ENCODE peak calls at places on chromosomes 4 and X, in seven cellular contexts. One of them, this sample, is unnamed. For H3K36me3, the result is how much of the 10 kb centered on the place peaks cover.

GRCh38 chr4:148954011-148954749 is 512.0 kb upstream of the NR3C2 start:
- DNase-seq in heart left ventricle: no peak
- DNase-seq in brain microvascular endothelial cell: no peak
- DNase-seq in colonic mucosa: peak
- DNase-seq in Peyer's patch: no peak
- DNase-seq in tibial artery: no peak
- DNase-seq in keratinocyte: no peak
- DNase-seq in this sample: no peak

GRCh38 chr4:84499065-84499982 is at the start of gene NKX6-1:
- DNase-seq in brain microvascular endothelial cell: peak
- DNase-seq in tibial artery: peak
- DNase-seq in heart left ventricle: no peak
- DNase-seq in Peyer's patch: peak
- DNase-seq in colonic mucosa: peak
- DNase-seq in keratinocyte: no peak
- DNase-seq in this sample: peak

GRCh38 chr4:140061194-140061593 is 92.8 kb downstream of the MAML3 start:
- DNase-seq in colonic mucosa: no peak
- DNase-seq in keratinocyte: no peak
- DNase-seq in Peyer's patch: no peak
- DNase-seq in brain microvascular endothelial cell: peak
- DNase-seq in tibial artery: no peak
- DNase-seq in heart left ventricle: no peak
- DNase-seq in this sample: no peak

GRCh38 chrX:43313035-43313434 is 343.1 kb upstream of the MAOA start:
- DNase-seq in heart left ventricle: no peak
- DNase-seq in Peyer's patch: no peak
- DNase-seq in tibial artery: no peak
- DNase-seq in keratinocyte: no peak
- DNase-seq in colonic mucosa: no peak
- DNase-seq in brain microvascular endothelial cell: no peak
- DNase-seq in this sample: no peak

GRCh38 chrX:19799319-19800182 is 87.8 kb downstream of the SH3KBP1 start:
- DNase-seq in colonic mucosa: no peak
- DNase-seq in Peyer's patch: no peak
- DNase-seq in heart left ventricle: no peak
- DNase-seq in brain microvascular endothelial cell: peak
- DNase-seq in keratinocyte: no peak
- DNase-seq in tibial artery: no peak
- DNase-seq in this sample: peak

GRCh38 chr4:84916233-84916632 is 50.3 kb downstream of the WDFY3 start:
- DNase-seq in Peyer's patch: no peak
- DNase-seq in heart left ventricle: no peak
- DNase-seq in tibial artery: no peak
- DNase-seq in colonic mucosa: no peak
- DNase-seq in brain microvascular endothelial cell: no peak
- DNase-seq in keratinocyte: no peak
- DNase-seq in this sample: no peak

GRCh38 chr4:26206339-26206738 is 114.5 kb upstream of the RBPJ start:
- DNase-seq in brain microvascular endothelial cell: peak
- DNase-seq in Peyer's patch: no peak
- DNase-seq in colonic mucosa: no peak
- DNase-seq in tibial artery: no peak
- DNase-seq in keratinocyte: no peak
- DNase-seq in heart left ventricle: no peak
- DNase-seq in this sample: no peak

GRCh38 chr4:40182979-40183378 is 13.9 kb upstream of the RHOH start:
- DNase-seq in heart left ventricle: no peak
- DNase-seq in keratinocyte: no peak
- DNase-seq in brain microvascular endothelial cell: no peak
- DNase-seq in Peyer's patch: no peak
- DNase-seq in colonic mucosa: no peak
- DNase-seq in tibial artery: no peak
- DNase-seq in this sample: no peak

GRCh38 chr4:166422475-166422874 is 549.4 kb downstream of the TLL1 start:
- DNase-seq in keratinocyte: peak
- DNase-seq in colonic mucosa: no peak
- DNase-seq in Peyer's patch: no peak
- DNase-seq in tibial artery: no peak
- DNase-seq in brain microvascular endothelial cell: peak
- DNase-seq in heart left ventricle: no peak
- DNase-seq in this sample: peak

GRCh38 chr4:52843958-52844357 is 18.2 kb upstream of the RASL11B start:
- DNase-seq in tibial artery: no peak
- DNase-seq in colonic mucosa: no peak
- DNase-seq in Peyer's patch: peak
- DNase-seq in brain microvascular endothelial cell: no peak
- DNase-seq in keratinocyte: no peak
- DNase-seq in heart left ventricle: no peak
- DNase-seq in this sample: no peak

GRCh38 chr4:47705326-47705981 is 132.4 kb downstream of the CORIN start:
- DNase-seq in tibial artery: no peak
- DNase-seq in heart left ventricle: no peak
- DNase-seq in colonic mucosa: no peak
- DNase-seq in brain microvascular endothelial cell: no peak
- DNase-seq in Peyer's patch: no peak
- DNase-seq in keratinocyte: no peak
- DNase-seq in this sample: peak

GRCh38 chr4:181971411-181971810 is 271.8 kb upstream of the TENM3 start:
- DNase-seq in tibial artery: no peak
- DNase-seq in colonic mucosa: no peak
- DNase-seq in Peyer's patch: no peak
- DNase-seq in keratinocyte: peak
- DNase-seq in heart left ventricle: no peak
- DNase-seq in brain microvascular endothelial cell: no peak
- DNase-seq in this sample: no peak

GRCh38 chrX:11867610-11868345 is 109.7 kb downstream of the MSL3 start:
- DNase-seq in colonic mucosa: no peak
- DNase-seq in heart left ventricle: no peak
- DNase-seq in Peyer's patch: no peak
- DNase-seq in tibial artery: no peak
- DNase-seq in keratinocyte: no peak
- DNase-seq in brain microvascular endothelial cell: no peak
- DNase-seq in this sample: no peak

DNA sequence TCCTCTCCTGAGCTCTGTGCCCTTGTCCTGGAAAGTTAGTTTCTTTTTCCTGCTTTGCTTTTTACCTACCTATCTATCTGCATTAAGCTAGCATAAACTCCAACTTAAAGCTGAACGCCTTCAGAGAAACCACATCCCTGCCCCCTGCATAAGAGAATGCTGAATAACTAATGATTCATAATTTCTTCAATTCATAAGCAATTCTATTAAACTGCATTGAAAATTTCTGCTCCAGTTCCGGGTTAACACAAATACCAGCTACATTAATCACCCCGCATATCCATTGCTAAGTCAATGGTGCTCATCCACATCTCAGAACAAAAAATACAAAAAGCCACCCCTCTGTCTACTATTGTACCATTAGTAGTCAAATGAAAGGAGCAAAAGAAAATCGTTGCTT is 107.0 kb downstream of the ELOVL6 start:
- DNase-seq in heart left ventricle: no peak
- DNase-seq in colonic mucosa: no peak
- DNase-seq in tibial artery: no peak
- DNase-seq in keratinocyte: peak
- DNase-seq in brain microvascular endothelial cell: peak
- DNase-seq in Peyer's patch: no peak
- DNase-seq in this sample: peak
- H3K4me3 ChIP-seq in heart left ventricle: no peak
- H3K4me3 ChIP-seq in colonic mucosa: no peak
- H3K4me3 ChIP-seq in tibial artery: no peak
- H3K4me3 ChIP-seq in keratinocyte: no peak
- H3K4me3 ChIP-seq in brain microvascular endothelial cell: no peak
- H3K4me3 ChIP-seq in Peyer's patch: no peak
- H3K4me3 ChIP-seq in this sample: no peak

GRCh38 chrX:30489323-30489722 is 88.2 kb downstream of the TASL start:
- DNase-seq in keratinocyte: no peak
- DNase-seq in heart left ventricle: no peak
- DNase-seq in tibial artery: no peak
- DNase-seq in brain microvascular endothelial cell: no peak
- DNase-seq in Peyer's patch: no peak
- DNase-seq in colonic mucosa: no peak
- DNase-seq in this sample: no peak
- TF ChIP-seq CTCF in keratinocyte: peak
- TF ChIP-seq CTCF in heart left ventricle: no peak
- TF ChIP-seq CTCF in tibial artery: no peak
- TF ChIP-seq CTCF in brain microvascular endothelial cell: peak
- TF ChIP-seq CTCF in Peyer's patch: no peak
- TF ChIP-seq CTCF in colonic mucosa: no peak
- TF ChIP-seq CTCF in this sample: no peak

GRCh38 chr4:6293661-6294060 is 24.0 kb downstream of the WFS1 start:
- DNase-seq in keratinocyte: no peak
- DNase-seq in tibial artery: no peak
- DNase-seq in brain microvascular endothelial cell: no peak
- DNase-seq in colonic mucosa: no peak
- DNase-seq in heart left ventricle: no peak
- DNase-seq in Peyer's patch: no peak
- DNase-seq in this sample: no peak
- H3K36me3 ChIP-seq in keratinocyte: under half
- H3K36me3 ChIP-seq in tibial artery: half or more
- H3K36me3 ChIP-seq in brain microvascular endothelial cell: under half
- H3K36me3 ChIP-seq in colonic mucosa: under half
- H3K36me3 ChIP-seq in heart left ventricle: half or more
- H3K36me3 ChIP-seq in Peyer's patch: under half
- H3K36me3 ChIP-seq in this sample: under half

GRCh38 chrX:40143987-40144386 is 46.2 kb upstream of the BCOR start:
- DNase-seq in heart left ventricle: no peak
- DNase-seq in tibial artery: no peak
- DNase-seq in Peyer's patch: no peak
- DNase-seq in keratinocyte: no peak
- DNase-seq in brain microvascular endothelial cell: no peak
- DNase-seq in colonic mucosa: no peak
- DNase-seq in this sample: no peak
- H3K4me3 ChIP-seq in heart left ventricle: no peak
- H3K4me3 ChIP-seq in tibial artery: no peak
- H3K4me3 ChIP-seq in Peyer's patch: no peak
- H3K4me3 ChIP-seq in keratinocyte: no peak
- H3K4me3 ChIP-seq in brain microvascular endothelial cell: no peak
- H3K4me3 ChIP-seq in colonic mucosa: no peak
- H3K4me3 ChIP-seq in this sample: no peak

GRCh38 chr4:83284161-83285021 is at the start of gene COQ2:
- DNase-seq in Peyer's patch: peak
- DNase-seq in colonic mucosa: peak
- DNase-seq in brain microvascular endothelial cell: peak
- DNase-seq in heart left ventricle: peak
- DNase-seq in tibial artery: peak
- DNase-seq in keratinocyte: peak
- DNase-seq in this sample: peak
- TF ChIP-seq CTCF in Peyer's patch: peak
- TF ChIP-seq CTCF in colonic mucosa: peak
- TF ChIP-seq CTCF in brain microvascular endothelial cell: no peak
- TF ChIP-seq CTCF in heart left ventricle: peak
- TF ChIP-seq CTCF in tibial artery: peak
- TF ChIP-seq CTCF in keratinocyte: no peak
- TF ChIP-seq CTCF in this sample: peak

DNA sequence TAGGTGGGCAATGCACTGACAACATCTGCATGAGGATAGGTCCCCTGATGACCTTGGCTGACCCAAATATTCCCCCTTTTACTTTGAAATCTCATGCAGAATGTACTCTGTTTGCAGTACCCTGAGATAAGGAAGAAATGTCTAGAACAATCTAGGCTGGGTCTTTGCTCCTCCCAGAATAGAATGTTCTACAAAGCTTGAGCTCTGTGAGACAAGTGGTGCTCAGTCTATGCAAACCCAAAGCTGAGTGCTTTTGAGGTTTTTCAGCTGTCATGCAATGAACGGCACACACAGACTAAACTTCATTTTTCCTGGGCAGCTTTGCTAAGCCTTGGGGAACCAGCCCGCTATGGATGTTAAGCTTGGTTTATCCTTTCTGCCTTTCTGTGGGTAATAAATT is 513.6 kb downstream of the FAT4 start:
- DNase-seq in keratinocyte: no peak
- DNase-seq in heart left ventricle: no peak
- DNase-seq in Peyer's patch: no peak
- DNase-seq in tibial artery: no peak
- DNase-seq in colonic mucosa: no peak
- DNase-seq in brain microvascular endothelial cell: no peak
- DNase-seq in this sample: no peak
- H3K36me3 ChIP-seq in keratinocyte: under half
- H3K36me3 ChIP-seq in heart left ventricle: under half
- H3K36me3 ChIP-seq in Peyer's patch: under half
- H3K36me3 ChIP-seq in tibial artery: under half
- H3K36me3 ChIP-seq in colonic mucosa: under half
- H3K36me3 ChIP-seq in brain microvascular endothelial cell: under half
- H3K36me3 ChIP-seq in this sample: under half

DNA sequence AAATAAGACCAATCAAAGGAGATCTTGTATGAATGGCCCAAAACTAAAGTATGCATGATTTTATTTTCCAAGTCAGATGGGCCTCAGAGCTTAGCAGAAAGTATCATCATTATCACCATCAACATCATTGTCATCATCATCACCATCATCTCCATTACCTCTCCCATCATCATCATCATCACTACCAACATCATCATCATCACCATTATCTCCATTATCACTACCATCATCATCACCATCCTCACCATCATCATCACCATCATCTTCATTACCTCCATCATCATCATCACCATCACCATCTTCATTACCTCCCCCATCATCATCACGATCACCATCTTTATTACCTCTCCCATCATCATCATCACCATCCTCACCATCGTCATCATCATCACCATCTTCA is 363.9 kb downstream of the DHRSX start:
- DNase-seq in Peyer's patch: no peak
- DNase-seq in keratinocyte: no peak
- DNase-seq in heart left ventricle: no peak
- DNase-seq in tibial artery: no peak
- DNase-seq in brain microvascular endothelial cell: no peak
- DNase-seq in colonic mucosa: no peak
- DNase-seq in this sample: no peak
- H3K4me3 ChIP-seq in Peyer's patch: no peak
- H3K4me3 ChIP-seq in keratinocyte: no peak
- H3K4me3 ChIP-seq in heart left ventricle: no peak
- H3K4me3 ChIP-seq in tibial artery: no peak
- H3K4me3 ChIP-seq in brain microvascular endothelial cell: no peak
- H3K4me3 ChIP-seq in colonic mucosa: no peak
- H3K4me3 ChIP-seq in this sample: no peak

GRCh38 chrX:134020910-134021309 is 35.5 kb upstream of the GPC3 start:
- DNase-seq in colonic mucosa: no peak
- DNase-seq in brain microvascular endothelial cell: no peak
- DNase-seq in tibial artery: no peak
- DNase-seq in heart left ventricle: no peak
- DNase-seq in keratinocyte: no peak
- DNase-seq in Peyer's patch: no peak
- DNase-seq in this sample: peak
- TF ChIP-seq CTCF in colonic mucosa: no peak
- TF ChIP-seq CTCF in brain microvascular endothelial cell: no peak
- TF ChIP-seq CTCF in tibial artery: no peak
- TF ChIP-seq CTCF in heart left ventricle: no peak
- TF ChIP-seq CTCF in keratinocyte: no peak
- TF ChIP-seq CTCF in Peyer's patch: no peak
- TF ChIP-seq CTCF in this sample: peak

DNA sequence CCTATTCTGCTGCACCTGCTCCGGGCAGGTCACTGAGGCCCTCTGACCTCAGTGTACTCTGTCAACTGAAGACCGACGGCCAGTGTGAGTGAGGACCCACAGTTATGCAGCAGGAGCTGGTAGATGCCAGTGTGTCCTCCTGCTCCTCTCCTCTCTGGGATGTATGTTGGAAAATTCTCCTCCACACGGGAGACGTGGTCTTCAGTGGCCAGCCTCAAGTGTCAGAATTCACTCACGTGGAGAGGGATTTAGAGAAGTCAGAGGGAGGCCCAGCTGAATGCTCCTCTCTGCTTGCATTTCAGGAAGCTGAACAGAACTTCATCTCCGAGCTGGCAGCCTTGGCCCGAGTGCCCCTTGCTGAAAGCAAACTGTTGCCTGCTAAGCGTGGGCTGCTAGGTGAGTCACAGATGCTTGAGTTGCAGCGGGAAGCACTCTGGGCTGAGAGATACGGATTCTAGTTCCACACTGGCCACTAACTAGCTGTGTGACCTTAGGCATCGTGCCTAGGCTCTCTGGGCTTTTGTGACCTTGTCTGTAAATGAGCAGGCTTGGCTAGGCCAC is 83.6 kb downstream of the CRMP1 start:
- DNase-seq in Peyer's patch: no peak
- DNase-seq in keratinocyte: no peak
- DNase-seq in tibial artery: peak
- DNase-seq in brain microvascular endothelial cell: no peak
- DNase-seq in colonic mucosa: no peak
- DNase-seq in heart left ventricle: no peak
- DNase-seq in this sample: no peak
- H3K36me3 ChIP-seq in Peyer's patch: under half
- H3K36me3 ChIP-seq in keratinocyte: under half
- H3K36me3 ChIP-seq in tibial artery: half or more
- H3K36me3 ChIP-seq in brain microvascular endothelial cell: half or more
- H3K36me3 ChIP-seq in colonic mucosa: under half
- H3K36me3 ChIP-seq in heart left ventricle: under half
- H3K36me3 ChIP-seq in this sample: under half